ENCODE peak calls at places on chromosomes 6 and 20, in five cellular contexts. One of them, this sample, is unnamed.

GRCh38 chr6:136030131-136030530 is 178.6 kb downstream of the PDE7B start:
- DNase-seq in AML-193: no peak
- DNase-seq in foreskin melanocyte: no peak
- DNase-seq in kidney glomerular epithelial cell: no peak
- DNase-seq in T-helper 2 cell: no peak
- DNase-seq in this sample: no peak

GRCh38 chr6:47221565-47221964 is 88.1 kb downstream of the TNFRSF21 start:
- DNase-seq in AML-193: no peak
- DNase-seq in foreskin melanocyte: no peak
- DNase-seq in kidney glomerular epithelial cell: no peak
- DNase-seq in T-helper 2 cell: no peak
- DNase-seq in this sample: no peak

GRCh38 chr6:141541766-141542324 is 590.9 kb upstream of the GJE1 start:
- DNase-seq in AML-193: no peak
- DNase-seq in foreskin melanocyte: peak
- DNase-seq in kidney glomerular epithelial cell: no peak
- DNase-seq in T-helper 2 cell: peak
- DNase-seq in this sample: peak

GRCh38 chr6:35839019-35839418 is 33.9 kb downstream of the LHFPL5 start:
- DNase-seq in AML-193: no peak
- DNase-seq in foreskin melanocyte: no peak
- DNase-seq in kidney glomerular epithelial cell: no peak
- DNase-seq in T-helper 2 cell: no peak
- DNase-seq in this sample: no peak

GRCh38 chr6:158854214-158855101 is 35.3 kb upstream of the EZR start:
- DNase-seq in AML-193: no peak
- DNase-seq in foreskin melanocyte: no peak
- DNase-seq in kidney glomerular epithelial cell: no peak
- DNase-seq in T-helper 2 cell: peak
- DNase-seq in this sample: no peak

GRCh38 chr6:26064619-26065257 is 22.5 kb upstream of the HFE start:
- DNase-seq in AML-193: peak
- DNase-seq in foreskin melanocyte: peak
- DNase-seq in kidney glomerular epithelial cell: peak
- DNase-seq in T-helper 2 cell: peak
- DNase-seq in this sample: peak

GRCh38 chr20:22946594-22946993 is 88.5 kb upstream of the SSTR4 start:
- DNase-seq in AML-193: no peak
- DNase-seq in foreskin melanocyte: peak
- DNase-seq in kidney glomerular epithelial cell: no peak
- DNase-seq in T-helper 2 cell: no peak
- DNase-seq in this sample: no peak

GRCh38 chr6:38020593-38020992 is 201.1 kb downstream of the ZFAND3 start:
- DNase-seq in AML-193: no peak
- DNase-seq in foreskin melanocyte: no peak
- DNase-seq in kidney glomerular epithelial cell: no peak
- DNase-seq in T-helper 2 cell: no peak
- DNase-seq in this sample: no peak

GRCh38 chr6:108157972-108158441 is 7.8 kb upstream of the NR2E1 start:
- DNase-seq in AML-193: no peak
- DNase-seq in foreskin melanocyte: no peak
- DNase-seq in kidney glomerular epithelial cell: no peak
- DNase-seq in T-helper 2 cell: no peak
- DNase-seq in this sample: no peak

GRCh38 chr6:157151029-157151428 is 172.3 kb downstream of the TMEM242 start:
- DNase-seq in AML-193: no peak
- DNase-seq in foreskin melanocyte: no peak
- DNase-seq in kidney glomerular epithelial cell: no peak
- DNase-seq in T-helper 2 cell: no peak
- DNase-seq in this sample: no peak

GRCh38 chr6:13146429-13146828 is 181.9 kb downstream of the TBC1D7 start:
- DNase-seq in AML-193: no peak
- DNase-seq in foreskin melanocyte: no peak
- DNase-seq in kidney glomerular epithelial cell: no peak
- DNase-seq in T-helper 2 cell: no peak
- DNase-seq in this sample: no peak

GRCh38 chr6:151071295-151071694 is 168.5 kb upstream of the AKAP12 start:
- DNase-seq in AML-193: no peak
- DNase-seq in foreskin melanocyte: peak
- DNase-seq in kidney glomerular epithelial cell: peak
- DNase-seq in T-helper 2 cell: no peak
- DNase-seq in this sample: no peak

GRCh38 chr6:150308812-150309475 is 59.9 kb upstream of the IYD start:
- DNase-seq in AML-193: no peak
- DNase-seq in foreskin melanocyte: no peak
- DNase-seq in kidney glomerular epithelial cell: no peak
- DNase-seq in T-helper 2 cell: no peak
- DNase-seq in this sample: no peak

GRCh38 chr6:69456086-69456485 is 340.7 kb downstream of the LMBRD1 start:
- DNase-seq in AML-193: no peak
- DNase-seq in foreskin melanocyte: no peak
- DNase-seq in kidney glomerular epithelial cell: no peak
- DNase-seq in T-helper 2 cell: no peak
- DNase-seq in this sample: no peak

GRCh38 chr6:162177733-162178132 is 549.8 kb downstream of the PRKN start:
- DNase-seq in AML-193: no peak
- DNase-seq in foreskin melanocyte: no peak
- DNase-seq in kidney glomerular epithelial cell: no peak
- DNase-seq in T-helper 2 cell: no peak
- DNase-seq in this sample: no peak

GRCh38 chr6:129329677-129330076 is 380.3 kb downstream of the ARHGAP18 start:
- DNase-seq in AML-193: no peak
- DNase-seq in foreskin melanocyte: no peak
- DNase-seq in kidney glomerular epithelial cell: no peak
- DNase-seq in T-helper 2 cell: peak
- DNase-seq in this sample: no peak

GRCh38 chr6:133408543-133408942 is 167.4 kb downstream of the EYA4 start:
- DNase-seq in AML-193: no peak
- DNase-seq in foreskin melanocyte: no peak
- DNase-seq in kidney glomerular epithelial cell: no peak
- DNase-seq in T-helper 2 cell: no peak
- DNase-seq in this sample: no peak

GRCh38 chr6:14578994-14579393 is 461.4 kb downstream of the CD83 start:
- DNase-seq in AML-193: no peak
- DNase-seq in foreskin melanocyte: no peak
- DNase-seq in kidney glomerular epithelial cell: no peak
- DNase-seq in T-helper 2 cell: no peak
- DNase-seq in this sample: no peak

GRCh38 chr6:94027374-94027773 is 608.0 kb upstream of the EPHA7 start:
- DNase-seq in AML-193: no peak
- DNase-seq in foreskin melanocyte: no peak
- DNase-seq in kidney glomerular epithelial cell: no peak
- DNase-seq in T-helper 2 cell: no peak
- DNase-seq in this sample: no peak

GRCh38 chr20:48552550-48552949 is 275.2 kb downstream of the PREX1 start:
- DNase-seq in AML-193: no peak
- DNase-seq in foreskin melanocyte: no peak
- DNase-seq in kidney glomerular epithelial cell: no peak
- DNase-seq in T-helper 2 cell: no peak
- DNase-seq in this sample: no peak

GRCh38 chr20:48150568-48150967 is 365.3 kb upstream of the SULF2 start:
- DNase-seq in AML-193: no peak
- DNase-seq in foreskin melanocyte: no peak
- DNase-seq in kidney glomerular epithelial cell: no peak
- DNase-seq in T-helper 2 cell: no peak
- DNase-seq in this sample: no peak

GRCh38 chr20:2595076-2595475 is 57.4 kb upstream of the NOP56 start:
- DNase-seq in AML-193: no peak
- DNase-seq in foreskin melanocyte: no peak
- DNase-seq in kidney glomerular epithelial cell: no peak
- DNase-seq in T-helper 2 cell: no peak
- DNase-seq in this sample: no peak

GRCh38 chr6:26240981-26241770 is 123.8 kb upstream of the BTN3A2 start:
- DNase-seq in AML-193: no peak
- DNase-seq in foreskin melanocyte: no peak
- DNase-seq in kidney glomerular epithelial cell: no peak
- DNase-seq in T-helper 2 cell: peak
- DNase-seq in this sample: peak

GRCh38 chr6:51299649-51300380 is 481.1 kb downstream of the TFAP2B start:
- DNase-seq in AML-193: no peak
- DNase-seq in foreskin melanocyte: no peak
- DNase-seq in kidney glomerular epithelial cell: no peak
- DNase-seq in T-helper 2 cell: no peak
- DNase-seq in this sample: no peak

GRCh38 chr6:142631517-142632385 is 313.2 kb downstream of the HIVEP2 start:
- DNase-seq in AML-193: no peak
- DNase-seq in foreskin melanocyte: no peak
- DNase-seq in kidney glomerular epithelial cell: no peak
- DNase-seq in T-helper 2 cell: no peak
- DNase-seq in this sample: no peak

GRCh38 chr6:116836943-116837342 is 8.1 kb upstream of the GPRC6A start:
- DNase-seq in AML-193: no peak
- DNase-seq in foreskin melanocyte: no peak
- DNase-seq in kidney glomerular epithelial cell: no peak
- DNase-seq in T-helper 2 cell: no peak
- DNase-seq in this sample: no peak

GRCh38 chr6:148566664-148567350 is 180.0 kb upstream of the UST start:
- DNase-seq in AML-193: no peak
- DNase-seq in foreskin melanocyte: no peak
- DNase-seq in kidney glomerular epithelial cell: no peak
- DNase-seq in T-helper 2 cell: peak
- DNase-seq in this sample: no peak

GRCh38 chr6:18503588-18504231 is 116.6 kb downstream of the RNF144B start:
- DNase-seq in AML-193: peak
- DNase-seq in foreskin melanocyte: peak
- DNase-seq in kidney glomerular epithelial cell: peak
- DNase-seq in T-helper 2 cell: peak
- DNase-seq in this sample: peak

GRCh38 chr6:43962458-43962857 is 164.8 kb downstream of the MRPL14 start:
- DNase-seq in AML-193: no peak
- DNase-seq in foreskin melanocyte: no peak
- DNase-seq in kidney glomerular epithelial cell: no peak
- DNase-seq in T-helper 2 cell: no peak
- DNase-seq in this sample: peak

GRCh38 chr6:89369009-89369408 is 16.5 kb upstream of the UBE2J1 start:
- DNase-seq in AML-193: no peak
- DNase-seq in foreskin melanocyte: no peak
- DNase-seq in kidney glomerular epithelial cell: peak
- DNase-seq in T-helper 2 cell: no peak
- DNase-seq in this sample: no peak

GRCh38 chr6:112827793-112828192 is 480.7 kb downstream of the RFPL4B start:
- DNase-seq in AML-193: no peak
- DNase-seq in foreskin melanocyte: no peak
- DNase-seq in kidney glomerular epithelial cell: no peak
- DNase-seq in T-helper 2 cell: no peak
- DNase-seq in this sample: peak

GRCh38 chr6:123333000-123333756 is 303.6 kb downstream of the TRDN start:
- DNase-seq in AML-193: no peak
- DNase-seq in foreskin melanocyte: peak
- DNase-seq in kidney glomerular epithelial cell: no peak
- DNase-seq in T-helper 2 cell: no peak
- DNase-seq in this sample: no peak

GRCh38 chr20:54774423-54774822 is 299.0 kb downstream of the DOK5 start:
- DNase-seq in AML-193: no peak
- DNase-seq in foreskin melanocyte: no peak
- DNase-seq in kidney glomerular epithelial cell: no peak
- DNase-seq in T-helper 2 cell: no peak
- DNase-seq in this sample: peak

GRCh38 chr20:37922016-37922415 is 19.1 kb downstream of the VSTM2L start:
- DNase-seq in AML-193: no peak
- DNase-seq in foreskin melanocyte: no peak
- DNase-seq in kidney glomerular epithelial cell: no peak
- DNase-seq in T-helper 2 cell: peak
- DNase-seq in this sample: no peak

GRCh38 chr20:37525810-37526209 is 1.9 kb downstream of the BLCAP start:
- DNase-seq in AML-193: no peak
- DNase-seq in foreskin melanocyte: no peak
- DNase-seq in kidney glomerular epithelial cell: no peak
- DNase-seq in T-helper 2 cell: no peak
- DNase-seq in this sample: no peak

GRCh38 chr6:135675862-135676261 is 175.6 kb upstream of the PDE7B start:
- DNase-seq in AML-193: peak
- DNase-seq in foreskin melanocyte: no peak
- DNase-seq in kidney glomerular epithelial cell: peak
- DNase-seq in T-helper 2 cell: peak
- DNase-seq in this sample: peak

GRCh38 chr20:48339147-48339985 is 488.4 kb downstream of the PREX1 start:
- DNase-seq in AML-193: no peak
- DNase-seq in foreskin melanocyte: no peak
- DNase-seq in kidney glomerular epithelial cell: no peak
- DNase-seq in T-helper 2 cell: no peak
- DNase-seq in this sample: peak

This sample was measured in MV-4-11.